ENCODE peak calls at places on chromosome 11, in five cellular contexts. I is cardiac muscle cell, D is GM12865, U is fibroblast of lung, H is tibial artery. X is an unnamed sample.

GRCh38 chr11:118259138-118259537 is 5.0 kb downstream of the MPZL2 start:
- DNase-seq in I (no peak), D (no peak), U (no peak), H (no peak), X (no peak)

GRCh38 chr11:130520231-130520630 is 71.8 kb downstream of the ADAMTS15 start:
- DNase-seq in I (no peak), D (no peak), U (no peak), H (peak; percentile 51), X (no peak)

GRCh38 chr11:26849009-26849408 is 127.1 kb upstream of the SLC5A12 start:
- DNase-seq in I (no peak), D (no peak), U (no peak), H (peak; percentile 71), X (no peak)

GRCh38 chr11:18064450-18065048 is 18.5 kb upstream of the TPH1 start:
- DNase-seq in I (no peak), D (no peak), U (no peak), H (no peak), X (no peak)

GRCh38 chr11:101362643-101363042 is 221.2 kb downstream of the TRPC6 start:
- DNase-seq in I (no peak), D (no peak), U (no peak), H (no peak), X (no peak)

GRCh38 chr11:65315204-65315865 is 669 bp downstream of the CDC42EP2 start:
- DNase-seq in I (peak; percentile 92), D (peak; percentile 77), U (peak; percentile 78), H (peak; percentile 59), X (no peak)

GRCh38 chr11:95262994-95263764 is 32.2 kb upstream of the SESN3 start:
- DNase-seq in I (no peak), D (no peak), U (no peak), H (no peak), X (no peak)

GRCh38 chr11:75667268-75667830 is 1.5 kb downstream of the MAP6 start:
- DNase-seq in I (peak; percentile 52), D (peak; percentile 11), U (no peak), H (no peak), X (no peak)

GRCh38 chr11:68122936-68123539 is 1.9 kb upstream of the CHKA start:
- DNase-seq in I (no peak), D (no peak), U (no peak), H (no peak), X (no peak)

GRCh38 chr11:116701297-116701801 is 71.4 kb downstream of the BUD13 start:
- DNase-seq in I (no peak), D (no peak), U (no peak), H (no peak), X (no peak)

GRCh38 chr11:119605137-119605675 is 123.8 kb downstream of the NECTIN1 start:
- DNase-seq in I (no peak), D (no peak), U (no peak), H (no peak), X (no peak)
- H3K4me3 ChIP-seq in I (no peak overlapping the region), D (no peak overlapping the region), U (no peak overlapping the region), H (no peak overlapping the region), X (no peak overlapping the region)

GRCh38 chr11:39569784-39570183 is 1889.7 kb downstream of the LRRC4C start:
- DNase-seq in I (no peak), D (no peak), U (no peak), H (no peak), X (no peak)
- H3K4me3 ChIP-seq in I (no peak overlapping the region), D (no peak overlapping the region), U (no peak overlapping the region), H (no peak overlapping the region), X (no peak overlapping the region)

GRCh38 chr11:61880050-61880449 is 11.3 kb downstream of the FADS3 start:
- DNase-seq in I (no peak), D (peak; percentile 64), U (no peak), H (no peak), X (no peak)
- H3K4me3 ChIP-seq in I (no peak overlapping the region), D (peak overlapping the region; percentile 17), U (no peak overlapping the region), H (no peak overlapping the region), X (no peak overlapping the region)

DNA sequence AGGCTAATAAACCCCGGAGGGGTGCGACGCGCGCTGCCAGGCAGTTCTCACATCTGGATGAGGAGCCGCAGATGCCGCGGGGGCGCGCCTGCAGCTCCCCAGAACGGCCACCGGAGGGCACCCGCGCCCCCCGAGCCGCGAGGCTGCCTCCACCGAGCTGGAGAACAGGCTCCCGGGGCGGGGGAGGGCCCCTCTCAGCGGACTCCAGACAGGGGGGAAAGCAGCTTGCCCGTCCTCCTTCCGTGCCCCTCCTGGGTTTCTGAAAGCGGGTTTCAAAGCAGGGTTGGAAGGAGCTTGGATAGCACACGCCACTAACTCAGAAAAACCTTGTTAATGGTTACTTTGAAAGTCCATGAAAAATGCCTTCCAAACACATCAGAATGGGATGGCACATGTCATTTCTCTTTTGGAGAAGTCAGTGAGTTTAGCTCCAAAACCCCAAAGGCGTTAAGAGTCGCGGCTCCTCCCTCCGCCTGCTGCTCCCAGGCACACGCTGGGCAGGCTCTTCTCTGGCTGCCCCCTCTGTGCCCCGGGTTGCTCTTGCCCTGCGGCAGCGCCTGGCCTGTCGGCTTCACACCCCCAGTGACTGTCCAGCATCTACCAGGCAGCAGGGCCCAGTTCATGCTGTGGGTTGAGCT is 317.8 kb downstream of the NTM start:
- DNase-seq in I (peak; percentile 68), D (peak; percentile 57), U (peak; percentile 48), H (peak; percentile 37), X (no peak)
- H3K4me3 ChIP-seq in I (no peak overlapping the region), D (no peak overlapping the region), U (no peak overlapping the region), H (no peak overlapping the region), X (peak overlapping the region; percentile 25)

GRCh38 chr11:44348721-44349120 is 38.8 kb upstream of the ALX4 start:
- DNase-seq in I (no peak), D (no peak), U (no peak), H (no peak), X (no peak)
- H3K4me3 ChIP-seq in I (no peak overlapping the region), D (no peak overlapping the region), U (no peak overlapping the region), H (no peak overlapping the region), X (no peak overlapping the region)

GRCh38 chr11:2096919-2097301 is 42.3 kb downstream of the IGF2 start:
- DNase-seq in I (no peak), D (no peak), U (no peak), H (no peak), X (no peak)

GRCh38 chr11:2095542-2095941 is 43.6 kb downstream of the IGF2 start:
- DNase-seq in I (no peak), D (no peak), U (no peak), H (no peak), X (no peak)

GRCh38 chr11:2095198-2095520 is 44.0 kb downstream of the IGF2 start:
- DNase-seq in I (no peak), D (no peak), U (no peak), H (no peak), X (no peak)

GRCh38 chr11:2097356-2097997 is 41.7 kb downstream of the IGF2 start:
- DNase-seq in I (peak; percentile 50), D (no peak), U (peak; percentile 94), H (peak; percentile 75), X (peak; percentile 50)

DNA sequence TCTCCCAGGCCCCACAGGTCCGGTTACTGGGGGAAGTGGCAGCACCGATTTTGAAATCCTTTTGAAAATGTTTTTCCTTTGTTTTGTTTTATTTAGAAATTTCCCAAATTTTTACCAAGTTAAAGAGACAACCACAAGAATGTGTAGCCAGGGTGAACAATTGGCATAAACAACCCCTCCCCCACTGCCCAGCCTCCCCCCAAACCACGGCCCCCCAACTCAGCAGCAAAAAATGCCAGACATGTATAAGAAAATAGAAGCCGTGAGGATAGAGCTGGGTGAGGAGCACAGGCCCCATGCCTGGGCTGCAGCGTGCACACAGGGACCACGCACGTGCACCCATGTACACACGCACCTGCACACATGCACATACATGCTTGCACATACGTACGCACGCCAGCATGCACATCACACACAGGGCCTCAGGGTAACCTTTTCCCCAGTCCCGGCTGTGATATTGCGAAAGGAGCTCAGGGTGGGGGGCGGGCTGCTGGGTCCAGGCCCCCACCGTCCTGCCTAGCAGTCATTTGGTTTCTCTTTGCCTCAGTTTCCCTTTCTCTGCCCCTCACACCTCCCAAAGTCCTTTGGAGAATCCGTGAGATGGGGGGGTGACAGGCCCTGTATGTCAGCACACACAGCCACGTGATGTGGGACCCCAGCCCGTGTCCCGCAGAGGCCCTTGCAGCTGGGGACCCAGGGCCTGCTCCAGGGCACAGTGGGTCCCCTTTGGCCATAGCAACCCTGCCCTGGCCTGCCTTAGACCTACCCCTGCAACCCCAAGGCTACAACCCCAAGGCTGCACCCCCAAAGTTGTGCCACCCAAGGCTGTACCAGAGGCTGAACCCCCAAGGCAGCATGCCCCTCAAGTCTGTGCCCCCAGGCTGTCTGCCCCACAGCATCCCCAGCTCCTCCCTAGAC is 42.9 kb downstream of the IGF2 start:
- DNase-seq in I (no peak), D (no peak), U (peak; percentile 14), H (no peak), X (no peak)
- H3K4me3 ChIP-seq in I (no peak overlapping the region), D (no peak overlapping the region), U (no peak overlapping the region), H (no peak overlapping the region), X (no peak overlapping the region)

GRCh38 chr11:76791861-76792260 is 8.7 kb downstream of the TSKU start:
- DNase-seq in I (no peak), D (no peak), U (peak; percentile 78), H (no peak), X (peak; percentile 72)

GRCh38 chr11:76793834-76794291 is 10.7 kb downstream of the TSKU start:
- DNase-seq in I (no peak), D (no peak), U (no peak), H (no peak), X (no peak)

GRCh38 chr11:76792505-76793264 is 9.5 kb downstream of the TSKU start:
- DNase-seq in I (no peak), D (no peak), U (no peak), H (no peak), X (no peak)

GRCh38 chr11:76794371-76795284 is 11.5 kb downstream of the TSKU start:
- DNase-seq in I (no peak), D (no peak), U (no peak), H (no peak), X (no peak)

GRCh38 chr11:76793391-76793811 is 10.2 kb downstream of the TSKU start:
- DNase-seq in I (no peak), D (no peak), U (no peak), H (no peak), X (peak; percentile 62)
- H3K4me3 ChIP-seq in I (no peak overlapping the region), D (no peak overlapping the region), U (no peak overlapping the region), H (no peak overlapping the region), X (no peak overlapping the region)

GRCh38 chr11:48083427-48083826 is 103.1 kb downstream of the PTPRJ start:
- DNase-seq in I (no peak), D (no peak), U (no peak), H (no peak), X (no peak)

GRCh38 chr11:48080301-48080861 is 100.0 kb downstream of the PTPRJ start:
- DNase-seq in I (no peak), D (no peak), U (no peak), H (no peak), X (no peak)

GRCh38 chr11:48082771-48083170 is 102.4 kb downstream of the PTPRJ start:
- DNase-seq in I (no peak), D (no peak), U (no peak), H (no peak), X (no peak)

GRCh38 chr11:48079602-48080001 is 99.2 kb downstream of the PTPRJ start:
- DNase-seq in I (no peak), D (no peak), U (no peak), H (no peak), X (no peak)

GRCh38 chr11:48081151-48082010 is 101.0 kb downstream of the PTPRJ start:
- DNase-seq in I (no peak), D (no peak), U (peak; percentile 38), H (peak; percentile 89), X (no peak)
- H3K4me3 ChIP-seq in I (no peak overlapping the region), D (no peak overlapping the region), U (no peak overlapping the region), H (no peak overlapping the region), X (no peak overlapping the region)